ENCODE peak calls at places on chromosome X, in eight cellular contexts. One of them, this sample, is unnamed.

GRCh38 chrX:50614460-50614859 is 143.8 kb upstream of the DGKK start:
- DNase-seq in colonic mucosa: no peak
- DNase-seq in GM12891: no peak
- DNase-seq in activated CD8-positive, alpha-beta T cell treated with anti-CD3 and anti-CD28 coated beads for 36 hours: no peak
- DNase-seq in GM03348: no peak
- DNase-seq in stimulated activated CD4-positive, alpha-beta T cell treated with anti-CD3 and anti-CD28 coated beads, Interleukin-4, amount 100 ng/mL, for 48 hours: no peak
- DNase-seq in ureter: no peak
- DNase-seq in esophagus muscularis mucosa: no peak
- DNase-seq in this sample: no peak

GRCh38 chrX:48498374-48498809 is 10.4 kb upstream of the PORCN start:
- DNase-seq in colonic mucosa: no peak
- DNase-seq in GM12891: no peak
- DNase-seq in activated CD8-positive, alpha-beta T cell treated with anti-CD3 and anti-CD28 coated beads for 36 hours: no peak
- DNase-seq in GM03348: peak; percentile 63
- DNase-seq in stimulated activated CD4-positive, alpha-beta T cell treated with anti-CD3 and anti-CD28 coated beads, Interleukin-4, amount 100 ng/mL, for 48 hours: no peak
- DNase-seq in ureter: no peak
- DNase-seq in esophagus muscularis mucosa: no peak
- DNase-seq in this sample: peak; percentile 81

GRCh38 chrX:153819398-153820083 is 10.8 kb downstream of the PDZD4 start:
- DNase-seq in colonic mucosa: no peak
- DNase-seq in GM12891: no peak
- DNase-seq in activated CD8-positive, alpha-beta T cell treated with anti-CD3 and anti-CD28 coated beads for 36 hours: no peak
- DNase-seq in GM03348: no peak
- DNase-seq in stimulated activated CD4-positive, alpha-beta T cell treated with anti-CD3 and anti-CD28 coated beads, Interleukin-4, amount 100 ng/mL, for 48 hours: no peak
- DNase-seq in ureter: no peak
- DNase-seq in esophagus muscularis mucosa: no peak
- DNase-seq in this sample: no peak

GRCh38 chrX:130702867-130703707 is 199.9 kb downstream of the ENOX2 start:
- DNase-seq in colonic mucosa: no peak
- DNase-seq in GM12891: no peak
- DNase-seq in activated CD8-positive, alpha-beta T cell treated with anti-CD3 and anti-CD28 coated beads for 36 hours: no peak
- DNase-seq in GM03348: no peak
- DNase-seq in stimulated activated CD4-positive, alpha-beta T cell treated with anti-CD3 and anti-CD28 coated beads, Interleukin-4, amount 100 ng/mL, for 48 hours: no peak
- DNase-seq in ureter: no peak
- DNase-seq in esophagus muscularis mucosa: no peak
- DNase-seq in this sample: no peak

GRCh38 chrX:28022371-28022770 is 41.1 kb upstream of the DCAF8L1 start:
- DNase-seq in colonic mucosa: no peak
- DNase-seq in GM12891: no peak
- DNase-seq in activated CD8-positive, alpha-beta T cell treated with anti-CD3 and anti-CD28 coated beads for 36 hours: no peak
- DNase-seq in GM03348: no peak
- DNase-seq in stimulated activated CD4-positive, alpha-beta T cell treated with anti-CD3 and anti-CD28 coated beads, Interleukin-4, amount 100 ng/mL, for 48 hours: no peak
- DNase-seq in ureter: no peak
- DNase-seq in esophagus muscularis mucosa: no peak
- DNase-seq in this sample: no peak

GRCh38 chrX:85963736-85964135 is 83.6 kb downstream of the CHM start:
- DNase-seq in colonic mucosa: no peak
- DNase-seq in GM12891: no peak
- DNase-seq in activated CD8-positive, alpha-beta T cell treated with anti-CD3 and anti-CD28 coated beads for 36 hours: no peak
- DNase-seq in GM03348: peak; percentile 50
- DNase-seq in stimulated activated CD4-positive, alpha-beta T cell treated with anti-CD3 and anti-CD28 coated beads, Interleukin-4, amount 100 ng/mL, for 48 hours: no peak
- DNase-seq in ureter: no peak
- DNase-seq in esophagus muscularis mucosa: no peak
- DNase-seq in this sample: peak; percentile 23

GRCh38 chrX:124984140-124984813 is 335.4 kb upstream of the TEX13C start:
- DNase-seq in colonic mucosa: no peak
- DNase-seq in GM12891: no peak
- DNase-seq in activated CD8-positive, alpha-beta T cell treated with anti-CD3 and anti-CD28 coated beads for 36 hours: no peak
- DNase-seq in GM03348: no peak
- DNase-seq in stimulated activated CD4-positive, alpha-beta T cell treated with anti-CD3 and anti-CD28 coated beads, Interleukin-4, amount 100 ng/mL, for 48 hours: no peak
- DNase-seq in ureter: no peak
- DNase-seq in esophagus muscularis mucosa: no peak
- DNase-seq in this sample: no peak

GRCh38 chrX:3262906-3263305 is 83.5 kb downstream of the MXRA5 start:
- DNase-seq in colonic mucosa: no peak
- DNase-seq in GM12891: no peak
- DNase-seq in activated CD8-positive, alpha-beta T cell treated with anti-CD3 and anti-CD28 coated beads for 36 hours: no peak
- DNase-seq in GM03348: peak; percentile 40
- DNase-seq in stimulated activated CD4-positive, alpha-beta T cell treated with anti-CD3 and anti-CD28 coated beads, Interleukin-4, amount 100 ng/mL, for 48 hours: no peak
- DNase-seq in ureter: no peak
- DNase-seq in esophagus muscularis mucosa: no peak
- DNase-seq in this sample: peak; percentile 69

GRCh38 chrX:41922694-41923171 is 621 bp downstream of the CASK start:
- DNase-seq in colonic mucosa: peak; percentile 29
- DNase-seq in GM12891: no peak
- DNase-seq in activated CD8-positive, alpha-beta T cell treated with anti-CD3 and anti-CD28 coated beads for 36 hours: peak; percentile 21
- DNase-seq in GM03348: peak; percentile 27
- DNase-seq in stimulated activated CD4-positive, alpha-beta T cell treated with anti-CD3 and anti-CD28 coated beads, Interleukin-4, amount 100 ng/mL, for 48 hours: no peak
- DNase-seq in ureter: no peak
- DNase-seq in esophagus muscularis mucosa: no peak
- DNase-seq in this sample: peak; percentile 3

GRCh38 chrX:12970691-12971202 is 4.2 kb upstream of the TMSB4X start:
- DNase-seq in colonic mucosa: no peak
- DNase-seq in GM12891: no peak
- DNase-seq in activated CD8-positive, alpha-beta T cell treated with anti-CD3 and anti-CD28 coated beads for 36 hours: peak; percentile 68
- DNase-seq in GM03348: peak; percentile 45
- DNase-seq in stimulated activated CD4-positive, alpha-beta T cell treated with anti-CD3 and anti-CD28 coated beads, Interleukin-4, amount 100 ng/mL, for 48 hours: no peak
- DNase-seq in ureter: no peak
- DNase-seq in esophagus muscularis mucosa: no peak
- DNase-seq in this sample: no peak

GRCh38 chrX:103437147-103437873 is 61.0 kb downstream of the BEX3 start:
- DNase-seq in colonic mucosa: no peak
- DNase-seq in GM12891: no peak
- DNase-seq in activated CD8-positive, alpha-beta T cell treated with anti-CD3 and anti-CD28 coated beads for 36 hours: no peak
- DNase-seq in GM03348: no peak
- DNase-seq in stimulated activated CD4-positive, alpha-beta T cell treated with anti-CD3 and anti-CD28 coated beads, Interleukin-4, amount 100 ng/mL, for 48 hours: no peak
- DNase-seq in ureter: no peak
- DNase-seq in esophagus muscularis mucosa: no peak
- DNase-seq in this sample: peak; percentile 11

GRCh38 chrX:40418413-40419195 is 162.2 kb upstream of the ATP6AP2 start:
- DNase-seq in colonic mucosa: no peak
- DNase-seq in GM12891: no peak
- DNase-seq in activated CD8-positive, alpha-beta T cell treated with anti-CD3 and anti-CD28 coated beads for 36 hours: peak; percentile 28
- DNase-seq in GM03348: no peak
- DNase-seq in stimulated activated CD4-positive, alpha-beta T cell treated with anti-CD3 and anti-CD28 coated beads, Interleukin-4, amount 100 ng/mL, for 48 hours: no peak
- DNase-seq in ureter: peak; percentile 52
- DNase-seq in esophagus muscularis mucosa: no peak
- DNase-seq in this sample: peak; percentile 90

GRCh38 chrX:115563633-115564182 is 2.7 kb downstream of the PLS3 start:
- DNase-seq in colonic mucosa: no peak
- DNase-seq in GM12891: no peak
- DNase-seq in activated CD8-positive, alpha-beta T cell treated with anti-CD3 and anti-CD28 coated beads for 36 hours: no peak
- DNase-seq in GM03348: no peak
- DNase-seq in stimulated activated CD4-positive, alpha-beta T cell treated with anti-CD3 and anti-CD28 coated beads, Interleukin-4, amount 100 ng/mL, for 48 hours: no peak
- DNase-seq in ureter: no peak
- DNase-seq in esophagus muscularis mucosa: no peak
- DNase-seq in this sample: no peak

GRCh38 chrX:44529315-44529714 is 13.3 kb downstream of the FUNDC1 start:
- DNase-seq in colonic mucosa: no peak
- DNase-seq in GM12891: no peak
- DNase-seq in activated CD8-positive, alpha-beta T cell treated with anti-CD3 and anti-CD28 coated beads for 36 hours: no peak
- DNase-seq in GM03348: no peak
- DNase-seq in stimulated activated CD4-positive, alpha-beta T cell treated with anti-CD3 and anti-CD28 coated beads, Interleukin-4, amount 100 ng/mL, for 48 hours: no peak
- DNase-seq in ureter: no peak
- DNase-seq in esophagus muscularis mucosa: no peak
- DNase-seq in this sample: no peak

GRCh38 chrX:2732076-2732475 is 19.8 kb upstream of the XG start:
- DNase-seq in colonic mucosa: no peak
- DNase-seq in GM12891: no peak
- DNase-seq in activated CD8-positive, alpha-beta T cell treated with anti-CD3 and anti-CD28 coated beads for 36 hours: no peak
- DNase-seq in GM03348: no peak
- DNase-seq in stimulated activated CD4-positive, alpha-beta T cell treated with anti-CD3 and anti-CD28 coated beads, Interleukin-4, amount 100 ng/mL, for 48 hours: no peak
- DNase-seq in ureter: no peak
- DNase-seq in esophagus muscularis mucosa: no peak
- DNase-seq in this sample: no peak

GRCh38 chrX:97907791-97908190 is 1024.1 kb downstream of the RPA4 start:
- DNase-seq in colonic mucosa: no peak
- DNase-seq in GM12891: no peak
- DNase-seq in activated CD8-positive, alpha-beta T cell treated with anti-CD3 and anti-CD28 coated beads for 36 hours: no peak
- DNase-seq in GM03348: no peak
- DNase-seq in stimulated activated CD4-positive, alpha-beta T cell treated with anti-CD3 and anti-CD28 coated beads, Interleukin-4, amount 100 ng/mL, for 48 hours: no peak
- DNase-seq in ureter: no peak
- DNase-seq in esophagus muscularis mucosa: no peak
- DNase-seq in this sample: no peak

GRCh38 chrX:12370444-12371089 is 232.3 kb downstream of the FRMPD4 start:
- DNase-seq in colonic mucosa: no peak
- DNase-seq in GM12891: no peak
- DNase-seq in activated CD8-positive, alpha-beta T cell treated with anti-CD3 and anti-CD28 coated beads for 36 hours: no peak
- DNase-seq in GM03348: peak; percentile 42
- DNase-seq in stimulated activated CD4-positive, alpha-beta T cell treated with anti-CD3 and anti-CD28 coated beads, Interleukin-4, amount 100 ng/mL, for 48 hours: no peak
- DNase-seq in ureter: no peak
- DNase-seq in esophagus muscularis mucosa: no peak
- DNase-seq in this sample: peak; percentile 80

GRCh38 chrX:50579955-50580354 is 109.3 kb upstream of the DGKK start:
- DNase-seq in colonic mucosa: peak; percentile 32
- DNase-seq in GM12891: peak; percentile 2
- DNase-seq in activated CD8-positive, alpha-beta T cell treated with anti-CD3 and anti-CD28 coated beads for 36 hours: peak; percentile 41
- DNase-seq in GM03348: peak; percentile 45
- DNase-seq in stimulated activated CD4-positive, alpha-beta T cell treated with anti-CD3 and anti-CD28 coated beads, Interleukin-4, amount 100 ng/mL, for 48 hours: no peak
- DNase-seq in ureter: no peak
- DNase-seq in esophagus muscularis mucosa: no peak
- DNase-seq in this sample: peak; percentile 4

GRCh38 chrX:57178605-57179004 is 41.4 kb upstream of the SPIN2A start:
- DNase-seq in colonic mucosa: no peak
- DNase-seq in GM12891: no peak
- DNase-seq in activated CD8-positive, alpha-beta T cell treated with anti-CD3 and anti-CD28 coated beads for 36 hours: no peak
- DNase-seq in GM03348: no peak
- DNase-seq in stimulated activated CD4-positive, alpha-beta T cell treated with anti-CD3 and anti-CD28 coated beads, Interleukin-4, amount 100 ng/mL, for 48 hours: no peak
- DNase-seq in ureter: no peak
- DNase-seq in esophagus muscularis mucosa: no peak
- DNase-seq in this sample: no peak

GRCh38 chrX:131792789-131793462 is 230.2 kb upstream of the STK26 start:
- DNase-seq in colonic mucosa: peak; percentile 95
- DNase-seq in GM12891: no peak
- DNase-seq in activated CD8-positive, alpha-beta T cell treated with anti-CD3 and anti-CD28 coated beads for 36 hours: no peak
- DNase-seq in GM03348: peak; percentile 17
- DNase-seq in stimulated activated CD4-positive, alpha-beta T cell treated with anti-CD3 and anti-CD28 coated beads, Interleukin-4, amount 100 ng/mL, for 48 hours: no peak
- DNase-seq in ureter: peak; percentile 95
- DNase-seq in esophagus muscularis mucosa: no peak
- DNase-seq in this sample: no peak

GRCh38 chrX:9851890-9852289 is 65.7 kb downstream of the SHROOM2 start:
- DNase-seq in colonic mucosa: no peak
- DNase-seq in GM12891: no peak
- DNase-seq in activated CD8-positive, alpha-beta T cell treated with anti-CD3 and anti-CD28 coated beads for 36 hours: no peak
- DNase-seq in GM03348: no peak
- DNase-seq in stimulated activated CD4-positive, alpha-beta T cell treated with anti-CD3 and anti-CD28 coated beads, Interleukin-4, amount 100 ng/mL, for 48 hours: no peak
- DNase-seq in ureter: no peak
- DNase-seq in esophagus muscularis mucosa: no peak
- DNase-seq in this sample: no peak

GRCh38 chrX:70044541-70045245 is 5.0 kb downstream of the AWAT2 start:
- DNase-seq in colonic mucosa: no peak
- DNase-seq in GM12891: no peak
- DNase-seq in activated CD8-positive, alpha-beta T cell treated with anti-CD3 and anti-CD28 coated beads for 36 hours: no peak
- DNase-seq in GM03348: peak; percentile 31
- DNase-seq in stimulated activated CD4-positive, alpha-beta T cell treated with anti-CD3 and anti-CD28 coated beads, Interleukin-4, amount 100 ng/mL, for 48 hours: no peak
- DNase-seq in ureter: no peak
- DNase-seq in esophagus muscularis mucosa: no peak
- DNase-seq in this sample: no peak

GRCh38 chrX:19774905-19775304 is 112.5 kb downstream of the SH3KBP1 start:
- DNase-seq in colonic mucosa: no peak
- DNase-seq in GM12891: no peak
- DNase-seq in activated CD8-positive, alpha-beta T cell treated with anti-CD3 and anti-CD28 coated beads for 36 hours: peak; percentile 59
- DNase-seq in GM03348: no peak
- DNase-seq in stimulated activated CD4-positive, alpha-beta T cell treated with anti-CD3 and anti-CD28 coated beads, Interleukin-4, amount 100 ng/mL, for 48 hours: no peak
- DNase-seq in ureter: no peak
- DNase-seq in esophagus muscularis mucosa: no peak
- DNase-seq in this sample: no peak

GRCh38 chrX:100980608-100981497 is 11.3 kb downstream of the ARL13A start:
- DNase-seq in colonic mucosa: no peak
- DNase-seq in GM12891: no peak
- DNase-seq in activated CD8-positive, alpha-beta T cell treated with anti-CD3 and anti-CD28 coated beads for 36 hours: no peak
- DNase-seq in GM03348: no peak
- DNase-seq in stimulated activated CD4-positive, alpha-beta T cell treated with anti-CD3 and anti-CD28 coated beads, Interleukin-4, amount 100 ng/mL, for 48 hours: no peak
- DNase-seq in ureter: no peak
- DNase-seq in esophagus muscularis mucosa: no peak
- DNase-seq in this sample: peak; percentile 61

GRCh38 chrX:150767475-150768131 is 74.4 kb downstream of the MTMR1 start:
- DNase-seq in colonic mucosa: peak; percentile 12
- DNase-seq in GM12891: no peak
- DNase-seq in activated CD8-positive, alpha-beta T cell treated with anti-CD3 and anti-CD28 coated beads for 36 hours: peak; percentile 30
- DNase-seq in GM03348: peak; percentile 63
- DNase-seq in stimulated activated CD4-positive, alpha-beta T cell treated with anti-CD3 and anti-CD28 coated beads, Interleukin-4, amount 100 ng/mL, for 48 hours: peak; percentile 3
- DNase-seq in ureter: no peak
- DNase-seq in esophagus muscularis mucosa: no peak
- DNase-seq in this sample: no peak

GRCh38 chrX:111337067-111337466 is 66.8 kb upstream of the CAPN6 start:
- DNase-seq in colonic mucosa: no peak
- DNase-seq in GM12891: no peak
- DNase-seq in activated CD8-positive, alpha-beta T cell treated with anti-CD3 and anti-CD28 coated beads for 36 hours: no peak
- DNase-seq in GM03348: no peak
- DNase-seq in stimulated activated CD4-positive, alpha-beta T cell treated with anti-CD3 and anti-CD28 coated beads, Interleukin-4, amount 100 ng/mL, for 48 hours: no peak
- DNase-seq in ureter: no peak
- DNase-seq in esophagus muscularis mucosa: no peak
- DNase-seq in this sample: no peak

GRCh38 chrX:108312938-108313337 is 125.3 kb downstream of the COL4A6 start:
- DNase-seq in colonic mucosa: no peak
- DNase-seq in GM12891: no peak
- DNase-seq in activated CD8-positive, alpha-beta T cell treated with anti-CD3 and anti-CD28 coated beads for 36 hours: no peak
- DNase-seq in GM03348: peak; percentile 13
- DNase-seq in stimulated activated CD4-positive, alpha-beta T cell treated with anti-CD3 and anti-CD28 coated beads, Interleukin-4, amount 100 ng/mL, for 48 hours: no peak
- DNase-seq in ureter: peak; percentile 65
- DNase-seq in esophagus muscularis mucosa: no peak
- DNase-seq in this sample: peak; percentile 71

GRCh38 chrX:123756320-123756719 is 23.5 kb upstream of the THOC2 start:
- DNase-seq in colonic mucosa: no peak
- DNase-seq in GM12891: no peak
- DNase-seq in activated CD8-positive, alpha-beta T cell treated with anti-CD3 and anti-CD28 coated beads for 36 hours: no peak
- DNase-seq in GM03348: peak; percentile 67
- DNase-seq in stimulated activated CD4-positive, alpha-beta T cell treated with anti-CD3 and anti-CD28 coated beads, Interleukin-4, amount 100 ng/mL, for 48 hours: no peak
- DNase-seq in ureter: no peak
- DNase-seq in esophagus muscularis mucosa: no peak
- DNase-seq in this sample: peak; percentile 46

GRCh38 chrX:104018126-104018525 is 4.6 kb upstream of the H2BW1 start:
- DNase-seq in colonic mucosa: no peak
- DNase-seq in GM12891: no peak
- DNase-seq in activated CD8-positive, alpha-beta T cell treated with anti-CD3 and anti-CD28 coated beads for 36 hours: no peak
- DNase-seq in GM03348: no peak
- DNase-seq in stimulated activated CD4-positive, alpha-beta T cell treated with anti-CD3 and anti-CD28 coated beads, Interleukin-4, amount 100 ng/mL, for 48 hours: no peak
- DNase-seq in ureter: no peak
- DNase-seq in esophagus muscularis mucosa: no peak
- DNase-seq in this sample: no peak

GRCh38 chrX:40243699-40244098 is 145.9 kb upstream of the BCOR start:
- DNase-seq in colonic mucosa: no peak
- DNase-seq in GM12891: no peak
- DNase-seq in activated CD8-positive, alpha-beta T cell treated with anti-CD3 and anti-CD28 coated beads for 36 hours: no peak
- DNase-seq in GM03348: no peak
- DNase-seq in stimulated activated CD4-positive, alpha-beta T cell treated with anti-CD3 and anti-CD28 coated beads, Interleukin-4, amount 100 ng/mL, for 48 hours: no peak
- DNase-seq in ureter: no peak
- DNase-seq in esophagus muscularis mucosa: no peak
- DNase-seq in this sample: no peak

GRCh38 chrX:7084841-7085240 is 62.7 kb upstream of the STS start:
- DNase-seq in colonic mucosa: no peak
- DNase-seq in GM12891: no peak
- DNase-seq in activated CD8-positive, alpha-beta T cell treated with anti-CD3 and anti-CD28 coated beads for 36 hours: no peak
- DNase-seq in GM03348: no peak
- DNase-seq in stimulated activated CD4-positive, alpha-beta T cell treated with anti-CD3 and anti-CD28 coated beads, Interleukin-4, amount 100 ng/mL, for 48 hours: no peak
- DNase-seq in ureter: no peak
- DNase-seq in esophagus muscularis mucosa: no peak
- DNase-seq in this sample: no peak

GRCh38 chrX:123743312-123743711 is 10.5 kb upstream of the THOC2 start:
- DNase-seq in colonic mucosa: no peak
- DNase-seq in GM12891: no peak
- DNase-seq in activated CD8-positive, alpha-beta T cell treated with anti-CD3 and anti-CD28 coated beads for 36 hours: no peak
- DNase-seq in GM03348: no peak
- DNase-seq in stimulated activated CD4-positive, alpha-beta T cell treated with anti-CD3 and anti-CD28 coated beads, Interleukin-4, amount 100 ng/mL, for 48 hours: no peak
- DNase-seq in ureter: no peak
- DNase-seq in esophagus muscularis mucosa: no peak
- DNase-seq in this sample: no peak

GRCh38 chrX:1727531-1728027 is 112.7 kb downstream of the ASMT start:
- DNase-seq in colonic mucosa: no peak
- DNase-seq in GM12891: no peak
- DNase-seq in activated CD8-positive, alpha-beta T cell treated with anti-CD3 and anti-CD28 coated beads for 36 hours: no peak
- DNase-seq in GM03348: peak; percentile 23
- DNase-seq in stimulated activated CD4-positive, alpha-beta T cell treated with anti-CD3 and anti-CD28 coated beads, Interleukin-4, amount 100 ng/mL, for 48 hours: no peak
- DNase-seq in ureter: no peak
- DNase-seq in esophagus muscularis mucosa: no peak
- DNase-seq in this sample: peak; percentile 87